ENCODE peak calls at places on chromosomes 13 and 19, in four cellular contexts. A, V, X and I are unnamed samples.

GRCh38 chr13:28983661-28984060 is 163.5 kb downstream of the MTUS2 start:
- DNase-seq in A (peak; percentile 58), V (no peak), X (no peak), I (no peak)

GRCh38 chr13:94329277-94329676 is 150.2 kb downstream of the DCT start:
- DNase-seq in A (no peak), V (no peak), X (peak; percentile 82), I (no peak)

GRCh38 chr13:74570834-74571233 is 436.6 kb upstream of the KLF12 start:
- DNase-seq in A (no peak), V (no peak), X (peak; percentile 40), I (no peak)

GRCh38 chr13:20691616-20692015 is 11.9 kb upstream of the IL17D start:
- DNase-seq in A (no peak), V (no peak), X (no peak), I (no peak)

GRCh38 chr19:35904312-35905068 is 2.2 kb downstream of the HCST start:
- DNase-seq in A (no peak), V (no peak), X (no peak), I (no peak)

GRCh38 chr19:46355234-46355990 is 8.5 kb downstream of the PPP5C start:
- DNase-seq in A (no peak), V (no peak), X (no peak), I (no peak)

GRCh38 chr13:101626925-101627555 is 174.6 kb downstream of the ITGBL1 start:
- DNase-seq in A (no peak), V (peak; percentile 7), X (no peak), I (no peak)

GRCh38 chr19:940591-941291 is 14.9 kb downstream of the ARID3A start:
- DNase-seq in A (peak; percentile 91), V (peak; percentile 66), X (no peak), I (peak; percentile 95)

GRCh38 chr19:45558399-45558878 is 26.2 kb downstream of the OPA3 start:
- DNase-seq in A (peak; percentile 29), V (peak; percentile 67), X (peak; percentile 60), I (no peak)

GRCh38 chr13:78137404-78138142 is 218.9 kb upstream of the EDNRB start:
- DNase-seq in A (no peak), V (peak; percentile 78), X (peak; percentile 74), I (no peak)

GRCh38 chr19:927707-928401 is 2.0 kb downstream of the ARID3A start:
- DNase-seq in A (no peak), V (no peak), X (no peak), I (no peak)

GRCh38 chr19:27765912-27766725 is 1446.8 kb downstream of the UQCRFS1 start:
- DNase-seq in A (no peak), V (no peak), X (no peak), I (no peak)

GRCh38 chr19:30000862-30001261 is 58.8 kb downstream of the URI1 start:
- DNase-seq in A (no peak), V (no peak), X (no peak), I (no peak)

GRCh38 chr13:76885203-76886004 is 801 bp downstream of the KCTD12 start:
- DNase-seq in A (peak; percentile 49), V (peak; percentile 51), X (peak; percentile 80), I (peak; percentile 95)

GRCh38 chr19:34319785-34320184 is 45.2 kb upstream of the GPI start:
- DNase-seq in A (no peak), V (no peak), X (no peak), I (no peak)

GRCh38 chr13:113859311-113860050 is 4.4 kb downstream of the GAS6 start:
- DNase-seq in A (no peak), V (no peak), X (no peak), I (peak; percentile 62)

GRCh38 chr13:113860051-113860471 is 3.8 kb downstream of the GAS6 start:
- DNase-seq in A (no peak), V (no peak), X (no peak), I (peak; percentile 73)

GRCh38 chr13:113861433-113862030 is 2.3 kb downstream of the GAS6 start:
- DNase-seq in A (no peak), V (no peak), X (no peak), I (peak; percentile 85)

GRCh38 chr13:113862191-113862765 is 1.6 kb downstream of the GAS6 start:
- DNase-seq in A (no peak), V (no peak), X (no peak), I (no peak)

DNA sequence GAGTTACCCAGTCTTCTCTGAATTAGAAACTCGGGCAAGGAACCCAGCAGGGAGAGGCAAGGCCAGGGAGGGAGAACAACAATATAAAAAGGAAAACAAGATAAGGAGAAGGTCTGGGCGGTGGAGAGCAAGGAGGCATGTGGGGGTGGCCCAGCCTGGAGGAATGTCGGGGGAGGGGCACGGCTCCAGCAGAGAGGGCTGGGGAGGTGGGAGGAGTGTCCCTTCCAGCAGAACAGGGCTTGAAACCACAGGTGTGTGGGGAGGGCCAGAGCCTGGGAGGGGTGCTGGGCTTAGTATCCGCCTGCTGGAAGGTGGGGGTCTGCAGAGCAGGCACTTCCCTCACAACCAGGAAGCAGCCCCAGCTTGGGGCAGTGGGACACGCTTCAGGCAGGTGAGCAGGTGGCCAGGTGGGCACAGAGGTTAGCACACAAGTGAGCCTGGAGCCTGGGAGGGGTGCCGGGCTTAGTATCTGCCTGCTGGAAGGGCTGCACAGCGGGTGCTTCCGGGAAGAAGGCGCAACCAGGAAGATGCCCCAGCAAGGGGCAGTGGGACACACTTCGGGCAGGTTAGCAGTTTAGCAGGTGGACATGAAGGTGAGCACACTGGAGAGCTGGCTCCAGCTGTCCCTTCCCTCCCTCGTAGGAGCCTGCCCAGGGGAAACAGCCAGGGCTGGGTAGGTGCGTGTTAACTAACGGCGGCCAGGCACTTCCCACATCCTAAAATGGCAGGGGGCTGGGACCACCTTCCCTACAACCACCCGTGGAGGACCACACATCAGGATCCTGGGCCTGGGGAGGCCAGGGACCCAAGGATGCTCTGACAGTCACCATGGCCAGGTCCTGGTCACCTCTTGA is 3.1 kb downstream of the GAS6 start:
- DNase-seq in A (no peak), V (peak; percentile 11), X (peak; percentile 51), I (no peak)
- H3K4me3 ChIP-seq in A (no peak overlapping the region), V (no peak overlapping the region), X (no peak overlapping the region), I (no peak overlapping the region)

GRCh38 chr19:5220866-5221265 is 119.7 kb downstream of the PTPRS start:
- DNase-seq in A (no peak), V (no peak), X (no peak), I (no peak)

GRCh38 chr19:5224480-5224879 is 116.1 kb downstream of the PTPRS start:
- DNase-seq in A (no peak), V (no peak), X (no peak), I (no peak)

GRCh38 chr19:5220361-5220760 is 120.3 kb downstream of the PTPRS start:
- DNase-seq in A (no peak), V (no peak), X (no peak), I (no peak)

GRCh38 chr19:5222821-5223321 is 117.7 kb downstream of the PTPRS start:
- DNase-seq in A (no peak), V (no peak), X (no peak), I (no peak)

DNA sequence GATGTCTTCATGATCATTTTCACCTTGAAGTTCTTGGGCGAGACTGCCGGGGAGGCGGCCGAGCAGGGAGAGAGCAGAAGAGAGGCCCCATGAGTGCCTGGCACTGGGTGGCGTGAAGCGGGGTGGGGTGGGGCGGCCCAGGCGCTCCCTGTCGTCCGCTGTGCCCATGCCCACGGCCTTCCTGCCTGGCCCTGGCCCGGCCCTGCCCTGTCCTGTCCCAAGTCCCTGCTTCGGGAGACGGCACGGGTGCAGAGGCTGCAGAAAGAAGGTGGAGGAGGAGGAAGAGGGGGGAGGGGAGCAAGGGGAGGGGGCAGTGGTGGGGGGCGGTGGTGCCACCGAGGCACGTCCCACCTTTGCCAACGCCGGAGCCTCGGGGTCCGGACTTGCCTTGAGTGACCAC is 118.4 kb downstream of the PTPRS start:
- DNase-seq in A (no peak), V (no peak), X (no peak), I (no peak)
- TF ChIP-seq CTCF in A (no peak), V (no peak), X (no peak), I (no peak)

GRCh38 chr19:37470216-37470615 is 1.1 kb downstream of the ZNF570 start:
- DNase-seq in A (no peak), V (no peak), X (no peak), I (no peak)
- H3K4me3 ChIP-seq in A (no peak overlapping the region), V (no peak overlapping the region), X (peak overlapping the region; percentile 75), I (no peak overlapping the region)

GRCh38 chr13:106486287-106486686 is 49.2 kb downstream of the EFNB2 start:
- DNase-seq in A (no peak), V (no peak), X (no peak), I (no peak)

GRCh38 chr13:106480511-106480910 is 55.0 kb downstream of the EFNB2 start:
- DNase-seq in A (no peak), V (no peak), X (no peak), I (no peak)

GRCh38 chr13:106484755-106485193 is 50.7 kb downstream of the EFNB2 start:
- DNase-seq in A (no peak), V (no peak), X (peak; percentile 89), I (no peak)

GRCh38 chr13:106481919-106482318 is 53.5 kb downstream of the EFNB2 start:
- DNase-seq in A (no peak), V (no peak), X (no peak), I (no peak)

DNA sequence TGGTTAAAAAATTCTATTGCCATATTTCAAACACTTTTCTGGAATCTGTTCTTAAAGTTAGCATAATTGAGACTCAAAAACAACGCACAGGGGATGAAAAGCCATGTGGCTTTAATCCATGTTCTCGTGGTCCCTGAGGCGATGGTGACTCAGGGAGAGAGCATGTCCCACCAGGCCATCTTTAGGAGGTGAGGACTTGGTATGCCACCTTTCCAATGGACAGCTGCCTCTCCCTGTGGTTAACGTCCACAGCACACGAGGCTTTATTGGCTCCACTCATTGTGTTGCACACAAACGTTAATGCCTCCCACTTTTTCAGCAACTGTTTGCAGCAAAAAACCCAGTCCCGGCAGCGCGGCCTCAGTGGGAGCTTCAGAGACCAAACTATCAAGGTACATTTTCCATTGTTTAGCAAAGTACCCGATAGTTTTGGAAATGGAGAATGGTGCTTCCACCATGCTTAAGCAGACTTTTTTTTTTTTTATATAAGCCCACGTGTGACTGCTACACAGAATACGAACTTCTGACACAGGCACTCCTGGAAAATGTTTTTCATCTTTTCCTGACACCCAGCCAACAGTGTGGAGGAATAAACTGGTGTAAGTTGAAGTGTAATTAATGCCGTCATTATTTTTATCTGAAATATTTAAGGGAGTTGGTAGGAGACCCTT is 51.2 kb downstream of the EFNB2 start:
- DNase-seq in A (no peak), V (no peak), X (no peak), I (no peak)
- TF ChIP-seq CTCF in A (no peak), V (no peak), X (no peak), I (no peak)